ENCODE peak calls at places on chromosomes 1 and 21, in four cellular contexts. X is head of caudate nucleus; A is Peyer's patch; G is stimulated activated CD8-positive, alpha-beta memory T cell treated with anti-CD3 and anti-CD28 coated beads, Interleukin-15, amount 100 ng/mL, for 24 hours. Y is an unnamed sample.

GRCh38 chr21:26837539-26837938 is 7.7 kb downstream of the ADAMTS1 start:
- DNase-seq in A (no peak), X (no peak), G (no peak), Y (no peak)

GRCh38 chr1:56073614-56074356 is 505.6 kb downstream of the PLPP3 start:
- DNase-seq in G (no peak), A (peak), X (no peak), Y (no peak)

GRCh38 chr1:31669786-31670582 is 25.3 kb upstream of the PEF1 start:
- DNase-seq in X (peak), A (peak), G (no peak), Y (no peak)

GRCh38 chr1:175591083-175591743 is 152.2 kb downstream of the TNR start:
- DNase-seq in A (no peak), G (no peak), X (no peak), Y (no peak)

GRCh38 chr1:6028042-6028895 is 17.4 kb upstream of the KCNAB2 start:
- DNase-seq in G (peak), X (no peak), A (peak), Y (no peak)

GRCh38 chr1:105137543-105138444 is 1388.1 kb downstream of the AMY1C start:
- DNase-seq in G (no peak), A (no peak), X (no peak), Y (no peak)

GRCh38 chr1:66576645-66577044 is 42.7 kb downstream of the SGIP1 start:
- DNase-seq in A (no peak), X (peak), G (no peak), Y (no peak)

GRCh38 chr1:25550683-25551310 is 7.4 kb downstream of the LDLRAP1 start:
- DNase-seq in G (no peak), A (no peak), X (no peak), Y (no peak)

GRCh38 chr21:38323721-38324591 is 67.2 kb downstream of the KCNJ15 start:
- DNase-seq in G (no peak), X (no peak), A (no peak), Y (no peak)

GRCh38 chr1:42385283-42385682 is 4.7 kb downstream of the RIMKLA start:
- DNase-seq in X (no peak), G (no peak), A (no peak), Y (no peak)

GRCh38 chr1:213564215-213564659 is 423.5 kb upstream of the PROX1 start:
- DNase-seq in A (peak), X (no peak), G (no peak), Y (no peak)

GRCh38 chr1:150695561-150695960 is 1.4 kb downstream of the GOLPH3L start:
- DNase-seq in G (no peak), A (no peak), X (no peak), Y (no peak)

GRCh38 chr1:152824964-152825363 is 2.3 kb upstream of the LCE1A start:
- DNase-seq in X (no peak), G (no peak), A (no peak), Y (no peak)

GRCh38 chr1:39800471-39800835 is 11.8 kb upstream of the BMP8B start:
- DNase-seq in G (no peak), A (no peak), X (no peak), Y (no peak)

GRCh38 chr1:160177231-160177630 is 13.1 kb upstream of the CASQ1 start:
- DNase-seq in A (no peak), G (no peak), X (no peak), Y (no peak)

GRCh38 chr1:207414606-207415108 is 39.5 kb upstream of the CR2 start:
- DNase-seq in G (no peak), A (peak), X (no peak), Y (no peak)

GRCh38 chr21:29323189-29323588 is 24.5 kb downstream of the BACH1 start:
- DNase-seq in X (no peak), G (no peak), A (peak), Y (no peak)

GRCh38 chr1:35536551-35537162 is 20.5 kb downstream of the KIAA0319L start:
- DNase-seq in G (no peak), A (no peak), X (peak), Y (peak)

GRCh38 chr21:41691205-41692203 is 75.3 kb downstream of the RIPK4 start:
- DNase-seq in X (no peak), A (no peak), G (no peak), Y (no peak)

GRCh38 chr1:181152892-181153633 is 64.6 kb downstream of the IER5 start:
- DNase-seq in X (peak), G (no peak), A (peak), Y (peak)

GRCh38 chr1:55007626-55008025 is 8.9 kb downstream of the BSND start:
- DNase-seq in A (no peak), X (no peak), G (no peak), Y (no peak)

GRCh38 chr1:167880570-167880969 is 33.4 kb downstream of the ADCY10 start:
- DNase-seq in X (no peak), A (no peak), G (no peak), Y (no peak)

GRCh38 chr1:55555971-55556370 is 340.8 kb upstream of the USP24 start:
- DNase-seq in A (no peak), G (no peak), X (no peak), Y (no peak)

GRCh38 chr1:81020506-81020905 is 780.2 kb upstream of the ADGRL2 start:
- DNase-seq in A (no peak), X (no peak), G (no peak), Y (no peak)

GRCh38 chr1:196502437-196502836 is 105.8 kb downstream of the KCNT2 start:
- DNase-seq in A (no peak), G (no peak), X (no peak), Y (no peak)

GRCh38 chr1:163039694-163040093 is 29.5 kb upstream of the RGS4 start:
- DNase-seq in A (no peak), G (no peak), X (no peak), Y (no peak)

GRCh38 chr1:41662656-41663437 is 178.4 kb upstream of the EDN2 start:
- DNase-seq in X (no peak), G (no peak), A (peak), Y (no peak)

GRCh38 chr1:229310833-229311232 is 32.0 kb downstream of the CCSAP start:
- DNase-seq in A (no peak), X (no peak), G (no peak), Y (no peak)

Y was measured in nucleus accumbens.